ENCODE peak calls at places on chromosomes 1 and 21, in ten cellular contexts. I, G, S, T, L, U, K, D, Y and B are unnamed samples.

GRCh38 chr1:13764533-13764932 is 64.5 kb downstream of the PRDM2 start:
- DNase-seq in T (no peak), Y (no peak), U (no peak), K (no peak), I (no peak), G (no peak), D (no peak), L (no peak), S (no peak), B (no peak)

GRCh38 chr1:197955486-197956394 is 38.6 kb downstream of the LHX9 start:
- DNase-seq in Y (no peak), K (no peak), S (no peak), D (no peak), I (no peak), U (peak), L (no peak), G (no peak), T (no peak), B (no peak)

GRCh38 chr1:153991151-153991472 is 550 bp downstream of the RPS27 start:
- DNase-seq in L (no peak), K (no peak), T (no peak), G (no peak), I (no peak), S (no peak), U (no peak), Y (no peak), D (no peak), B (peak)

GRCh38 chr1:213082778-213083445 is 31.9 kb downstream of the RPS6KC1 start:
- DNase-seq in T (no peak), L (no peak), I (peak), Y (no peak), D (no peak), S (no peak), G (no peak), K (no peak), U (no peak), B (no peak)

GRCh38 chr1:53896673-53897229 is 2.8 kb downstream of the DIO1 start:
- DNase-seq in I (no peak), S (no peak), D (peak), L (no peak), Y (no peak), K (peak), T (no peak), U (no peak), G (no peak), B (no peak)

GRCh38 chr1:220966874-220967631 is 87.8 kb downstream of the HLX start:
- DNase-seq in U (no peak), I (no peak), S (no peak), D (peak), T (no peak), Y (no peak), G (no peak), K (no peak), L (no peak), B (no peak)

GRCh38 chr1:31944205-31945089 is 6.3 kb upstream of the PTP4A2 start:
- DNase-seq in G (peak), I (peak), U (peak), K (peak), Y (peak), S (peak), T (peak), D (peak), L (no peak), B (peak)

GRCh38 chr1:212286437-212287131 is 1.4 kb downstream of the PPP2R5A start:
- DNase-seq in Y (no peak), D (no peak), K (no peak), S (no peak), L (no peak), T (no peak), I (peak), U (no peak), G (no peak), B (no peak)

GRCh38 chr1:20729155-20729931 is 3.2 kb downstream of the SH2D5 start:
- DNase-seq in I (no peak), T (no peak), G (no peak), D (no peak), L (no peak), S (no peak), K (no peak), U (no peak), Y (peak), B (no peak)

GRCh38 chr1:204975021-204975420 is 68.0 kb upstream of the CNTN2 start:
- DNase-seq in Y (no peak), T (no peak), K (no peak), D (no peak), I (no peak), U (no peak), G (no peak), L (no peak), S (no peak), B (no peak)

GRCh38 chr1:57857809-57858208 is 433.9 kb upstream of the DAB1 start:
- DNase-seq in Y (no peak), L (no peak), I (peak), U (no peak), D (no peak), S (no peak), G (no peak), T (no peak), K (no peak), B (no peak)

GRCh38 chr1:178986204-178986603 is 39.5 kb upstream of the FAM20B start:
- DNase-seq in U (no peak), G (no peak), S (no peak), Y (no peak), D (no peak), T (no peak), L (no peak), K (no peak), I (no peak), B (no peak)

GRCh38 chr1:117650840-117651568 is 45.2 kb downstream of the TENT5C start:
- DNase-seq in L (no peak), U (no peak), Y (no peak), S (no peak), K (no peak), D (no peak), I (no peak), T (no peak), G (no peak), B (no peak)

GRCh38 chr1:31811605-31812004 is 4.2 kb downstream of the SPOCD1 start:
- DNase-seq in L (peak), D (peak), S (no peak), G (no peak), K (no peak), Y (no peak), U (no peak), T (peak), I (no peak), B (peak)

GRCh38 chr1:34978926-34979325 is 6.2 kb downstream of the TMEM35B start:
- DNase-seq in D (no peak), U (no peak), Y (no peak), L (no peak), S (no peak), I (no peak), T (no peak), K (no peak), G (no peak), B (no peak)

GRCh38 chr21:38392722-38393121 is 105.6 kb downstream of the ERG start:
- DNase-seq in S (no peak), U (no peak), T (no peak), G (no peak), K (no peak), Y (no peak), I (no peak), D (no peak), L (no peak), B (no peak)

GRCh38 chr1:52574594-52574993 is 21.7 kb upstream of the TUT4 start:
- DNase-seq in I (peak), G (no peak), S (no peak), U (no peak), Y (no peak), D (peak), L (no peak), T (no peak), K (peak), B (peak)

GRCh38 chr1:162187676-162188075 is 118.2 kb downstream of the NOS1AP start:
- DNase-seq in D (no peak), T (no peak), I (no peak), Y (no peak), G (no peak), U (no peak), S (no peak), L (no peak), K (no peak), B (no peak)

GRCh38 chr1:25580933-25581332 is 35.7 kb upstream of the MAN1C1 start:
- DNase-seq in D (no peak), T (no peak), G (no peak), I (no peak), S (no peak), Y (no peak), K (no peak), U (no peak), L (no peak), B (no peak)

GRCh38 chr1:94621802-94622201 is 80.2 kb upstream of the F3 start:
- DNase-seq in I (no peak), K (no peak), U (no peak), T (no peak), Y (no peak), G (no peak), D (no peak), S (no peak), L (no peak), B (no peak)